ENCODE peak calls at places on chromosomes 1 and 21, in seven cellular contexts. M, P, T, H, Z, Q and B are unnamed samples.

GRCh38 chr1:3429320-3429719 is 25.1 kb upstream of the ARHGEF16 start:
- DNase-seq in M (no peak), P (no peak), T (no peak), H (no peak), Z (no peak), Q (no peak), B (no peak)

GRCh38 chr1:53712276-53712675 is 26.7 kb downstream of the GLIS1 start:
- DNase-seq in M (no peak), P (no peak), T (no peak), H (no peak), Z (no peak), Q (no peak), B (no peak)

GRCh38 chr21:17552410-17552809 is 39.6 kb downstream of the CXADR start:
- DNase-seq in M (no peak), P (no peak), T (no peak), H (no peak), Z (no peak), Q (no peak), B (no peak)

GRCh38 chr1:202805886-202806511 is 2.2 kb downstream of the KDM5B start:
- DNase-seq in M (no peak), P (no peak), T (no peak), H (no peak), Z (peak), Q (no peak), B (no peak)

GRCh38 chr1:31699341-31699891 is 4.4 kb downstream of the COL16A1 start:
- DNase-seq in M (no peak), P (no peak), T (no peak), H (no peak), Z (peak), Q (no peak), B (peak)

GRCh38 chr1:78095618-78096416 is 50.1 kb downstream of the GIPC2 start:
- DNase-seq in M (no peak), P (no peak), T (no peak), H (no peak), Z (no peak), Q (no peak), B (no peak)

GRCh38 chr1:231037585-231038517 is 2.2 kb downstream of the FAM89A start:
- DNase-seq in M (no peak), P (no peak), T (no peak), H (no peak), Z (no peak), Q (no peak), B (no peak)

GRCh38 chr1:242828199-242828598 is 303.7 kb upstream of the PLD5 start:
- DNase-seq in M (no peak), P (no peak), T (no peak), H (no peak), Z (no peak), Q (no peak), B (no peak)

GRCh38 chr1:101188311-101188710 is 48.5 kb upstream of the S1PR1 start:
- DNase-seq in M (no peak), P (no peak), T (no peak), H (no peak), Z (peak), Q (no peak), B (no peak)

GRCh38 chr1:54685335-54685905 is 30.2 kb upstream of the TTC4 start:
- DNase-seq in M (no peak), P (no peak), T (no peak), H (no peak), Z (no peak), Q (no peak), B (no peak)

GRCh38 chr1:211333906-211334305 is 7.3 kb downstream of the TRAF5 start:
- DNase-seq in M (no peak), P (no peak), T (no peak), H (no peak), Z (no peak), Q (no peak), B (no peak)

GRCh38 chr1:207077470-207078377 is 10.9 kb upstream of the C4BPB start:
- DNase-seq in M (no peak), P (peak), T (peak), H (peak), Z (peak), Q (peak), B (peak)

GRCh38 chr1:117447661-117448060 is 80.4 kb downstream of the MAN1A2 start:
- DNase-seq in M (no peak), P (no peak), T (no peak), H (no peak), Z (no peak), Q (no peak), B (no peak)

GRCh38 chr1:215052256-215052655 is 30.3 kb upstream of the KCNK2 start:
- DNase-seq in M (no peak), P (no peak), T (no peak), H (no peak), Z (no peak), Q (no peak), B (no peak)

GRCh38 chr1:15330028-15330427 is 79.7 kb upstream of the EFHD2 start:
- DNase-seq in M (no peak), P (no peak), T (no peak), H (no peak), Z (no peak), Q (no peak), B (no peak)

GRCh38 chr1:155305881-155306391 is 2.7 kb upstream of the FDPS start:
- DNase-seq in M (no peak), P (no peak), T (no peak), H (no peak), Z (no peak), Q (no peak), B (no peak)

GRCh38 chr1:155334980-155335379 is 14.3 kb downstream of the RUSC1 start:
- DNase-seq in M (no peak), P (no peak), T (no peak), H (no peak), Z (no peak), Q (no peak), B (no peak)